ENCODE peak calls at places on chromosomes 7 and 10, in seven cellular contexts. I is RWPE1; T is HAP-1; H is stimulated activated CD4-positive, alpha-beta T cell treated with anti-CD3 and anti-CD28 coated beads, Interleukin-12 subunit alpha, Interleukin-12 subunit beta, amount 100 ng/mL, for 48 hours; G is bronchial epithelial cell; N is HFFc6; S is lower leg skin. R is an unnamed sample.

GRCh38 chr10:74598891-74599566 is 227.4 kb upstream of the KAT6B start:
- DNase-seq in G (no peak), I (no peak), N (no peak), S (no peak), T (no peak), H (no peak), R (no peak)

GRCh38 chr7:33107136-33108066 is 1.8 kb downstream of the RP9 start:
- DNase-seq in H (peak; percentile 8), G (peak; percentile 59), S (no peak), I (peak; percentile 33), N (peak; percentile 61), T (peak; percentile 41), R (peak; percentile 54)

GRCh38 chr10:34920578-34920977 is 105.5 kb upstream of the PARD3 start:
- DNase-seq in I (no peak), N (no peak), S (no peak), G (no peak), H (no peak), T (no peak), R (no peak)

GRCh38 chr10:14905890-14906289 is 27.2 kb downstream of the SUV39H2 start:
- DNase-seq in H (no peak), N (no peak), T (no peak), I (no peak), G (no peak), S (no peak), R (no peak)

GRCh38 chr7:39164887-39165286 is 187.2 kb downstream of the POU6F2 start:
- DNase-seq in H (no peak), S (no peak), N (no peak), T (no peak), I (no peak), G (no peak), R (no peak)

GRCh38 chr7:24715661-24716479 is 41.4 kb downstream of the GSDME start:
- DNase-seq in G (no peak), N (peak; percentile 25), H (no peak), T (peak; percentile 24), S (peak; percentile 2), I (no peak), R (no peak)

GRCh38 chr10:119315128-119316001 is 108.0 kb downstream of the GRK5 start:
- DNase-seq in H (peak; percentile 69), I (peak; percentile 92), G (peak; percentile 93), S (peak; percentile 30), N (peak; percentile 90), T (no peak), R (peak; percentile 73)

GRCh38 chr10:45160266-45160665 is 155.1 kb downstream of the OR13A1 start:
- DNase-seq in N (peak; percentile 11), G (peak; percentile 93), T (no peak), I (peak; percentile 17), H (no peak), S (no peak), R (peak; percentile 96)

GRCh38 chr10:66838656-66839055 is 87.2 kb upstream of the LRRTM3 start:
- DNase-seq in T (no peak), S (no peak), N (no peak), G (no peak), I (no peak), H (no peak), R (no peak)